ENCODE peak calls at places on chromosomes 3 and 15, in six cellular contexts. A is trophoblast cell, R is upper lobe of right lung, L is cardiac muscle cell, E is PC-3, F is H54. P is an unnamed sample.

GRCh38 chr3:191303596-191303995 is 25.6 kb upstream of the CCDC50 start:
- DNase-seq in L (peak; percentile 36), E (no peak), R (no peak), F (no peak), A (peak; percentile 2), P (no peak)

GRCh38 chr3:111691293-111691909 is 96.3 kb upstream of the ZBED2 start:
- DNase-seq in L (peak; percentile 69), F (no peak), E (peak; percentile 73), R (no peak), A (peak; percentile 62), P (no peak)

GRCh38 chr3:15769256-15769915 is 28.4 kb downstream of the ANKRD28 start:
- DNase-seq in A (no peak), L (no peak), F (no peak), R (no peak), E (peak; percentile 54), P (no peak)

GRCh38 chr3:99624536-99625236 is 13.7 kb upstream of the COL8A1 start:
- DNase-seq in A (no peak), E (no peak), F (no peak), R (no peak), L (no peak), P (no peak)

GRCh38 chr3:196280689-196281463 is 6.7 kb downstream of the PCYT1A start:
- DNase-seq in R (no peak), L (no peak), F (no peak), A (no peak), E (no peak), P (no peak)

GRCh38 chr3:4079354-4080180 is 223.6 kb upstream of the SETMAR start:
- DNase-seq in R (no peak), F (no peak), A (no peak), L (no peak), E (no peak), P (no peak)

GRCh38 chr3:157888040-157888439 is 218.2 kb downstream of the SHOX2 start:
- DNase-seq in E (peak; percentile 14), A (no peak), L (no peak), F (no peak), R (no peak), P (no peak)

GRCh38 chr3:22089284-22089683 is 338.3 kb upstream of the ZNF385D start:
- DNase-seq in A (peak; percentile 44), L (peak; percentile 32), R (no peak), F (no peak), E (peak; percentile 80), P (peak; percentile 33)

GRCh38 chr3:168991813-168992212 is 671.7 kb downstream of the MECOM start:
- DNase-seq in F (no peak), A (no peak), L (peak; percentile 42), E (peak; percentile 16), R (no peak), P (no peak)

GRCh38 chr15:63390689-63391088 is 9.0 kb upstream of the CA12 start:
- DNase-seq in E (no peak), A (no peak), F (no peak), L (no peak), R (no peak), P (no peak)

GRCh38 chr3:161250116-161250515 is 29.0 kb downstream of the NMD3 start:
- DNase-seq in F (no peak), L (no peak), A (no peak), E (no peak), R (no peak), P (no peak)

GRCh38 chr3:152213086-152213674 is 55.5 kb upstream of the MBNL1 start:
- DNase-seq in F (no peak), A (peak; percentile 28), R (no peak), E (no peak), L (peak; percentile 25), P (no peak)

GRCh38 chr15:85380860-85381535 is 595 bp downstream of the AKAP13 start:
- DNase-seq in F (peak; percentile 8), A (peak; percentile 56), E (peak; percentile 19), R (peak; percentile 85), L (peak; percentile 44), P (peak; percentile 52)

GRCh38 chr15:60526127-60526616 is 47.2 kb upstream of the ICE2 start:
- DNase-seq in A (no peak), F (no peak), R (no peak), L (no peak), E (peak; percentile 94), P (peak; percentile 62)

GRCh38 chr15:41154412-41154811 is 38.3 kb upstream of the INO80 start:
- DNase-seq in R (no peak), E (peak; percentile 79), F (no peak), L (peak; percentile 15), A (peak; percentile 11), P (no peak)

GRCh38 chr15:101808201-101808600 is 3.8 kb upstream of the OR4F15 start:
- DNase-seq in L (no peak), E (no peak), R (no peak), F (no peak), A (no peak), P (no peak)

GRCh38 chr15:98635848-98636247 is 12.5 kb upstream of the IGF1R start:
- DNase-seq in R (no peak), F (no peak), A (no peak), E (no peak), L (no peak), P (no peak)

GRCh38 chr3:48851407-48851806 is 3.7 kb upstream of the PRKAR2A start:
- DNase-seq in A (peak; percentile 79), E (no peak), F (no peak), L (peak; percentile 48), R (peak; percentile 0), P (no peak)

GRCh38 chr15:80494311-80494710 is 90.1 kb downstream of the ARNT2 start:
- DNase-seq in F (no peak), R (no peak), E (peak; percentile 47), L (peak; percentile 74), A (peak; percentile 79), P (no peak)

GRCh38 chr15:27244047-27244446 is 273.1 kb downstream of the GABRG3 start:
- DNase-seq in L (no peak), E (no peak), F (no peak), A (no peak), R (no peak), P (no peak)

GRCh38 chr15:73741401-73741836 is 11.7 kb downstream of the INSYN1 start:
- DNase-seq in E (no peak), R (no peak), A (no peak), F (no peak), L (no peak), P (no peak)

GRCh38 chr3:131233900-131234667 is 147.5 kb upstream of the NUDT16 start:
- DNase-seq in E (no peak), L (no peak), R (no peak), F (no peak), A (no peak), P (no peak)

GRCh38 chr15:74907277-74907870 is 723 bp upstream of the FAM219B start:
- DNase-seq in R (no peak), A (no peak), L (peak; percentile 17), F (no peak), E (no peak), P (peak; percentile 27)

GRCh38 chr3:160434071-160434470 is 15.5 kb downstream of the TRIM59 start:
- DNase-seq in E (no peak), R (no peak), A (no peak), L (peak; percentile 63), F (no peak), P (no peak)

GRCh38 chr15:73737506-73737905 is 15.6 kb downstream of the INSYN1 start:
- DNase-seq in E (no peak), A (no peak), L (no peak), R (no peak), F (no peak), P (no peak)

GRCh38 chr3:48013288-48013980 is 2.8 kb downstream of the MAP4 start:
- DNase-seq in R (no peak), A (peak; percentile 15), F (peak; percentile 11), E (peak; percentile 74), L (peak; percentile 81), P (peak; percentile 81)

GRCh38 chr3:172946061-172946460 is 195.0 kb downstream of the SPATA16 start:
- DNase-seq in R (no peak), L (no peak), A (no peak), F (no peak), E (no peak), P (no peak)

GRCh38 chr15:67927501-67928156 is 87.8 kb upstream of the RNU6-1 start:
- DNase-seq in F (peak; percentile 35), E (peak; percentile 28), L (peak; percentile 97), A (peak; percentile 23), R (peak; percentile 86), P (peak; percentile 59)

GRCh38 chr3:67647390-67647878 is 7.0 kb downstream of the SUCLG2 start:
- DNase-seq in R (no peak), A (peak; percentile 88), L (peak; percentile 93), F (peak; percentile 51), E (peak; percentile 88), P (peak; percentile 15)

GRCh38 chr3:13200465-13200864 is 127.2 kb upstream of the IQSEC1 start:
- DNase-seq in R (no peak), E (no peak), F (no peak), L (no peak), A (no peak), P (no peak)

GRCh38 chr3:114706591-114707224 is 412.9 kb downstream of the TIGIT start:
- DNase-seq in F (peak; percentile 16), L (peak; percentile 39), A (peak; percentile 64), E (peak; percentile 66), R (no peak), P (peak; percentile 59)

GRCh38 chr15:74318376-74319137 is 48.9 kb downstream of the CYP11A1 start:
- DNase-seq in L (peak; percentile 29), E (no peak), A (no peak), R (no peak), F (no peak), P (no peak)

GRCh38 chr15:25220834-25221233 is 218.0 kb downstream of the UBE3A start:
- DNase-seq in A (no peak), F (no peak), E (no peak), R (no peak), L (no peak), P (no peak)

GRCh38 chr15:64850778-64851502 is 9.2 kb downstream of the PLEKHO2 start:
- DNase-seq in R (no peak), A (peak; percentile 92), E (no peak), L (no peak), F (no peak), P (no peak)

P was measured in body of pancreas.